ENCODE peak calls at places on chromosomes 2 and 18, in seven cellular contexts. D is SJSA1; N is stomach; H is naive thymus-derived CD4-positive, alpha-beta T cell; E is CD8-positive, alpha-beta T cell; L is spleen; U is left ventricle myocardium inferior. K is an unnamed sample. For H3K36me3, the result is how much of the 10 kb centered on the place peaks cover.

GRCh38 chr2:71224457-71224856 is 2.4 kb downstream of the PAIP2B start:
- DNase-seq in D (no peak), N (no peak), H (no peak), E (no peak), L (no peak), U (no peak), K (no peak)

GRCh38 chr2:148643421-148643820 is 1.1 kb upstream of the EPC2 start:
- DNase-seq in D (no peak), N (no peak), H (no peak), E (no peak), L (no peak), U (no peak), K (no peak)

GRCh38 chr2:101710690-101711318 is 13.3 kb downstream of the MAP4K4 start:
- DNase-seq in D (no peak), N (no peak), H (no peak), E (no peak), L (no peak), U (no peak), K (no peak)

GRCh38 chr2:133773862-133774674 is 205.8 kb upstream of the NCKAP5 start:
- DNase-seq in D (no peak), N (no peak), H (no peak), E (no peak), L (no peak), U (no peak), K (no peak)

GRCh38 chr18:73270919-73271318 is 403.1 kb upstream of the NETO1 start:
- DNase-seq in D (no peak), N (no peak), H (no peak), E (no peak), L (no peak), U (no peak), K (no peak)

GRCh38 chr2:171726841-171727460 is 39.7 kb downstream of the DYNC1I2 start:
- DNase-seq in D (no peak), N (no peak), H (no peak), E (no peak), L (no peak), U (no peak), K (no peak)

GRCh38 chr2:44233450-44234128 is 41.7 kb upstream of the SLC3A1 start:
- DNase-seq in D (no peak), N (no peak), H (no peak), E (no peak), L (no peak), U (no peak), K (no peak)

GRCh38 chr2:5007596-5007995 is 684.6 kb upstream of the SOX11 start:
- DNase-seq in D (no peak), N (no peak), H (no peak), E (no peak), L (no peak), U (no peak), K (no peak)

GRCh38 chr18:79509536-79509930 is 113.8 kb downstream of the NFATC1 start:
- DNase-seq in D (peak), N (no peak), H (no peak), E (no peak), L (peak), U (no peak), K (no peak)

GRCh38 chr2:188518391-188518790 is 226.7 kb downstream of the GULP1 start:
- DNase-seq in D (no peak), N (no peak), H (no peak), E (no peak), L (no peak), U (no peak), K (no peak)

GRCh38 chr2:235055891-235056516 is 104.2 kb downstream of the SH3BP4 start:
- DNase-seq in D (no peak), N (peak), H (no peak), E (no peak), L (no peak), U (no peak), K (no peak)

GRCh38 chr18:52131845-52132244 is 208.2 kb upstream of the DCC start:
- DNase-seq in D (no peak), N (no peak), H (no peak), E (no peak), L (no peak), U (no peak), K (no peak)

GRCh38 chr2:218566296-218566695 is 1.9 kb downstream of the USP37 start:
- DNase-seq in D (no peak), N (no peak), H (no peak), E (no peak), L (no peak), U (no peak), K (no peak)
- H3K4me3 ChIP-seq in D (no peak), N (no peak), H (no peak), E (no peak), L (no peak), U (no peak), K (peak)

GRCh38 chr18:9210996-9211395 is 74.4 kb downstream of the ANKRD12 start:
- DNase-seq in D (no peak), N (no peak), H (no peak), E (no peak), L (no peak), U (no peak), K (no peak)
- H3K36me3 ChIP-seq in D (under half), N (under half), H (under half), E (under half), L (under half), U (half or more), K (under half)

GRCh38 chr2:239543696-239544095 is 142.9 kb upstream of the HDAC4 start:
- DNase-seq in D (no peak), N (no peak), H (no peak), E (no peak), L (no peak), U (no peak), K (no peak)
- H3K27ac ChIP-seq in D (no peak), N (no peak), H (no peak), E (no peak), L (no peak), U (no peak), K (no peak)

GRCh38 chr2:85577386-85578242 is at the start of gene VAMP8:
- DNase-seq in D (no peak), N (peak), H (peak), E (peak), L (peak), U (no peak), K (peak)

GRCh38 chr2:85580206-85580605 is 2.8 kb downstream of the VAMP8 start:
- DNase-seq in D (no peak), N (no peak), H (no peak), E (no peak), L (peak), U (no peak), K (no peak)

GRCh38 chr2:85578243-85579180 is 1.1 kb downstream of the VAMP8 start:
- DNase-seq in D (no peak), N (peak), H (no peak), E (no peak), L (peak), U (peak), K (no peak)

GRCh38 chr2:85577063-85577385 is 362 bp upstream of the VAMP8 start:
- DNase-seq in D (no peak), N (no peak), H (no peak), E (no peak), L (no peak), U (no peak), K (no peak)

DNA sequence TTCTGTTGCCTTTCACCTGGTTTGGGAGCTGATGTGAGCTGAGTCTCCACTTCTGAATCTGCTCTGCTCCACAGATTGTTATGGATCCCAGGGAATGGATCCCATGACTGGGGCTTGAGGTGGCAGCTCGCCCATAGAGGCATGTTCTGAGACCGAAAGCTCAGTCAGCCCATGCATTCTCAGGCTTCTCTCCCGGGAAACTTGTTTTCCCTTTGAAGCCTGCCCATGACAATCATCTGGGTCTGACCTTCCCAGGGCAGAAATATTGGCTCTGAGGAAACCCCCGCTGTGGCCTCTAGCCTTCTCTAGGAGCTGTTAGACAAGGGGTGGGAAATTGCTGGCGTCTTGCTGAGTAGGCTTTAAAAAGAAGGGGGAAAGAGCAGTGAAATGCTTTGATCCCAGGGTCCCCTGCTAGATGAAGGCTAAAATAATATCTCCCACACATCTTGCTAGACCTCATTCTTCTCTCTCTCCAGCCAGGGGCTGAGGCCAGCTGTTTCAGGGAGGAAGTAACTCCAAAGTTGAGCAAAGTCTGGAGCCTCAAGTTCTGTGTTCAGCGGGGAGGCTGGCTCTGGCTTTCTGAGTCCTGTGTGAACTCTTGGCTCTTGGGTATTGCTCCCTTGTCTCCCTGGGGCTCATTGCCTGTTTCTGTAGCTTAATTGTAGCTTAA is 2.0 kb downstream of the VAMP8 start:
- DNase-seq in D (no peak), N (no peak), H (no peak), E (no peak), L (no peak), U (no peak), K (no peak)
- H3K4me3 ChIP-seq in D (no peak), N (no peak), H (peak), E (peak), L (no peak), U (peak), K (no peak)